ENCODE peak calls at places on chromosomes 5 and 9, in six cellular contexts. T is H9, V is H1, F is neuronal stem cell, O is IMR-90, S is mesenchymal stem cell. K is an unnamed sample.

GRCh38 chr9:110115341-110115820 is 92.6 kb downstream of the C9orf152 start:
- DNase-seq in T (no peak), V (no peak), F (no peak), O (peak; percentile 84), S (peak; percentile 86), K (no peak)

GRCh38 chr5:110873773-110874437 is 135.1 kb downstream of the SLC25A46 start:
- DNase-seq in T (no peak), V (no peak), F (no peak), O (no peak), S (no peak), K (no peak)

GRCh38 chr9:76662476-76663281 is 101.6 kb upstream of the PCA3 start:
- DNase-seq in T (no peak), V (no peak), F (no peak), O (no peak), S (no peak), K (peak; percentile 93)

GRCh38 chr9:73155968-73156592 is 4.4 kb downstream of the ANXA1 start:
- DNase-seq in T (no peak), V (no peak), F (no peak), O (no peak), S (no peak), K (no peak)

GRCh38 chr9:89367726-89368437 is 49.6 kb downstream of the SECISBP2 start:
- DNase-seq in T (no peak), V (no peak), F (no peak), O (no peak), S (no peak), K (no peak)

GRCh38 chr9:116792271-116792670 is 105.2 kb downstream of the TRIM32 start:
- DNase-seq in T (no peak), V (no peak), F (peak; percentile 30), O (no peak), S (no peak), K (peak; percentile 19)

GRCh38 chr9:124377551-124377950 is 37.7 kb downstream of the PSMB7 start:
- DNase-seq in T (no peak), V (no peak), F (no peak), O (no peak), S (no peak), K (no peak)

GRCh38 chr5:126975791-126976190 is 54.6 kb downstream of the MARCHF3 start:
- DNase-seq in T (no peak), V (no peak), F (no peak), O (no peak), S (no peak), K (no peak)

GRCh38 chr5:4246447-4246846 is 650.8 kb downstream of the IRX1 start:
- DNase-seq in T (no peak), V (no peak), F (no peak), O (no peak), S (no peak), K (no peak)

GRCh38 chr5:114678778-114679177 is 316.9 kb downstream of the KCNN2 start:
- DNase-seq in T (no peak), V (no peak), F (no peak), O (no peak), S (no peak), K (peak; percentile 23)

GRCh38 chr5:71955718-71956117 is 151.6 kb upstream of the MAP1B start:
- DNase-seq in T (no peak), V (no peak), F (no peak), O (no peak), S (no peak), K (no peak)

GRCh38 chr5:128327973-128328372 is 210.1 kb downstream of the FBN2 start:
- DNase-seq in T (no peak), V (no peak), F (no peak), O (no peak), S (no peak), K (no peak)

GRCh38 chr9:573551-574410 is 267.7 kb upstream of the DMRT1 start:
- DNase-seq in T (peak; percentile 38), V (no peak), F (peak; percentile 27), O (no peak), S (no peak), K (peak; percentile 83)

GRCh38 chr5:179816401-179817070 is 4.2 kb upstream of the SQSTM1 start:
- DNase-seq in T (no peak), V (no peak), F (no peak), O (no peak), S (no peak), K (no peak)
- H2AK5ac ChIP-seq in T (no peak overlapping the region), V (no peak overlapping the region), F (peak overlapping the region; percentile 96), O (peak overlapping the region; percentile 30), S (peak overlapping the region; percentile 3), K (no peak overlapping the region)

DNA sequence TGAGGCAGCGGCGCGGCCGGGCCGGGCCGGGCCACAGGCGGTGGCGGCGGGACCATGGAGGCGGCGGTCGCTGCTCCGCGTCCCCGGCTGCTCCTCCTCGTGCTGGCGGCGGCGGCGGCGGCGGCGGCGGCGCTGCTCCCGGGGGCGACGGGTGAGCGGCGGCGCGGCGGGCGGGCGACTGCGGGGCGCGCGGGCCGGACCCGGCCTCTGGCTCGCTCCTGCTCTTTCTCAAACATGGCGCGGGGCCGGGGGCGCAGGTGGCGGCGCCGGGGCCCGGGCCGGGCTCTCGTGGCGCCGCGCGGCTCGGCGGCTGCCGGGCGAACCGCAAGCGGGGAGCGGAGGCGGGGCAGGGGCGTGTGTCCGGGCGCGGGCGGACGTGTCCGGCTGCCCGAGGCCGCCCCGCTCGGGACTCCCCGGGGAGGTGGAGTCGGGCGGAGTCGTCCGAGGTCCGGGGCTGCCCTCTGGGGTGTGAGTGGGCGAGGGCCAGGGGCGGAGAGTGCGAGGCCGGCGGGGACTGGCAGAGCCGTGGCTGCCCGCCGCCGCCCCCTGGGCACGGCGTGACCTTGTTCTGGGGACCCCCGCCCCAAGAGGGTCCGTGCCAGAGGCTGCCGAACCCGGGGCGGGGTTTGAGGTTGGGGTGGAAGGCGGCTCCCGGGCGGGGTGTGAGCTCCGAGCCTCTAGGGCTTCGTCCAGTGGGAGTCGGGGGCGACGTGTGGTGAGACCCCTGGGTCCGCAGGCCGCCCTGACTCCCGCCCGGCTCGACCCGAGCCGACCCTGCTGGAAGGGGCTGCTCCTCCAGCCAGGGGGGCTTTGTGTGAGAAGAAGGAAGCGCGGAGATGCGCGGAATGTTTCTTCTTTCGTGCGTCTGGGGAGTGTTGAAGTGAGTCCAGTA is 485 bp downstream of the TGFBR1 start:
- DNase-seq in T (peak; percentile 52), V (no peak), F (peak; percentile 58), O (peak; percentile 73), S (peak; percentile 83), K (peak; percentile 58)
- H2BK5ac ChIP-seq in T (no peak overlapping the region), V (no peak overlapping the region), F (no peak overlapping the region), O (peak overlapping the region; percentile 86), S (peak overlapping the region; percentile 94), K (no peak overlapping the region)

GRCh38 chr5:1911773-1912235 is 29.1 kb upstream of the IRX4 start:
- DNase-seq in T (peak; percentile 25), V (no peak), F (no peak), O (no peak), S (no peak), K (no peak)

GRCh38 chr5:1912951-1913565 is 30.3 kb upstream of the IRX4 start:
- DNase-seq in T (no peak), V (no peak), F (no peak), O (no peak), S (no peak), K (no peak)

GRCh38 chr5:1915316-1915715 is 32.6 kb upstream of the IRX4 start:
- DNase-seq in T (no peak), V (no peak), F (no peak), O (no peak), S (no peak), K (no peak)

GRCh38 chr5:1914471-1914870 is 31.7 kb upstream of the IRX4 start:
- DNase-seq in T (no peak), V (no peak), F (no peak), O (no peak), S (no peak), K (no peak)

DNA sequence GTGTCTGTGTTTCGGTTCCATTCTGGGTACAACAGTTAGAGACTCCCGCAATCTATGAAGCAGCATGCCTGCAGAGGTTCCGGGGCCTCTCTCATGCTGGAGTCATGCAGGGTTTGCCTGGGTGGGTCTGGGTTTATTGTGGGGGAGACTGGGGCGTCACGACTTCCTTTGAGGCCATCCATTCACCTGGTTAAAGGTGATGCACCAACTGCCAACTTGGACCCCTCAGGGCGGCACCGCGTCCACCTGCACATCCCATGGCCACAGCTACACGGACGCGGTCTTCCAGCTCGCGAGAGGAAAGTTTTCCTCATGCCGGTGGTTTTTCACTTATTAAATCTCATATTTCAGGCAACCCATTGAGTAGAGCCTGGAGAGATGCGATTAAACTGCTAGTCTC is 30.9 kb upstream of the IRX4 start:
- DNase-seq in T (no peak), V (no peak), F (no peak), O (no peak), S (no peak), K (no peak)
- H2AK5ac ChIP-seq in T (no peak overlapping the region), V (no peak overlapping the region), F (no peak overlapping the region), O (no peak overlapping the region), S (no peak overlapping the region), K (no peak overlapping the region)

GRCh38 chr5:68960469-68960868 is 133.3 kb upstream of the SLC30A5 start:
- DNase-seq in T (no peak), V (no peak), F (no peak), O (no peak), S (no peak), K (no peak)
- H2BK5ac ChIP-seq in T (no peak overlapping the region), V (no peak overlapping the region), F (no peak overlapping the region), O (no peak overlapping the region), S (no peak overlapping the region), K (no peak overlapping the region)

DNA sequence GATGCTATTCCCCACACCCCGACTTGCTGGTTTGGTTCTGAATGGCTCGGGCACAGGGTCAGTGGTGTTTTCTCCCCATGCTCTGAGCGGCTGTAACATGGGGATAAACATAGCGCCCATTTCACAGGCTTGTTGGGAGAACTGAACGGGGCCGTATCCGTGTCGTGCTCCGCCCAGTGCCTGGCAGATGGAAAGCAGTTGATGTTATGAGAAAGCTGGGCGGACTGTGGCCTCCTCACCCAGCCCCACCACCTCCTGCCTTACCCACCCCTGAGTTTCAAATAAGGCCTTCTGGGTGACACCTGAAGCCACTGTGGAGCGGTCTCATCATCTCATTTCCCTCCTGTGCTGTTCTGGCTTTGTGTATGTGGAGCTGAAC is 14.5 kb downstream of the ORM2 start:
- DNase-seq in T (no peak), V (no peak), F (no peak), O (no peak), S (no peak), K (no peak)
- H2AK5ac ChIP-seq in T (no peak overlapping the region), V (no peak overlapping the region), F (no peak overlapping the region), O (no peak overlapping the region), S (no peak overlapping the region), K (no peak overlapping the region)

GRCh38 chr9:115671911-115672310 is 481.7 kb upstream of the PAPPA start:
- DNase-seq in T (no peak), V (no peak), F (no peak), O (no peak), S (no peak), K (no peak)
- H2BK5ac ChIP-seq in T (no peak overlapping the region), V (no peak overlapping the region), F (no peak overlapping the region), O (peak overlapping the region; percentile 100), S (peak overlapping the region; percentile 61), K (no peak overlapping the region)

GRCh38 chr5:135823799-135824366 is 10.6 kb upstream of the SLC25A48 start:
- DNase-seq in T (no peak), V (no peak), F (no peak), O (no peak), S (no peak), K (no peak)
- H2AK5ac ChIP-seq in T (no peak overlapping the region), V (no peak overlapping the region), F (no peak overlapping the region), O (no peak overlapping the region), S (no peak overlapping the region), K (peak overlapping the region; percentile 50)

DNA sequence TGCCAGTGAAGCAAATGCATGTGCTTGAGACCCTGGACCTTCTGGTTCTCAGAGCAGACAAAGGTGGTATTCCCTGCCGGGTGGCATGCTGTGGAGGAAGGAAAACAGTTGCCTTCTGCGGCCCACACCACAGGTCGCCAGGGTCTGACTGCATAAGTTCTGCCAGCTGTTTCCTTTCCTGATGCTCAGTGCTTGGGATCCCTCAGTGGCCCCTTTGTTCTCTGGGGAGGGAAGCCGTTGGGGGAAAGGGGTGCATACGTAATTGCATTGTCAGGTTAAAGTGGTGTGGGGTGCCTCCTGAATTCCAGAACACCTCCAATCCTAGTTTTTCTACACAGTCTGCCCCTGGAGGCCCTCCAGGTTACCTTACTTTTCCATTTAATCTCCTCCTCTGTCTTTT is 43.1 kb upstream of the SLC2A8 start:
- DNase-seq in T (peak; percentile 82), V (peak; percentile 53), F (no peak), O (no peak), S (no peak), K (no peak)
- H2BK5ac ChIP-seq in T (no peak overlapping the region), V (peak overlapping the region; percentile 22), F (no peak overlapping the region), O (no peak overlapping the region), S (no peak overlapping the region), K (no peak overlapping the region)